ENCODE peak calls at places on chromosome 13, in nine cellular contexts. M is naive thymus-derived CD4-positive, alpha-beta T cell; Q is kidney; V is A549; C is tibial artery; D is HCT116; S is CD4-positive, alpha-beta T cell; T is cardiac muscle cell; G is aorta. H is an unnamed sample.

GRCh38 chr13:59829690-59830089 is 334.0 kb downstream of the DIAPH3 start:
- DNase-seq in D (no peak), M (no peak), G (no peak), T (no peak), Q (no peak), S (no peak), C (no peak), V (no peak), H (no peak)

GRCh38 chr13:46595136-46595917 is 42.4 kb downstream of the LRCH1 start:
- DNase-seq in M (no peak), D (no peak), C (no peak), S (no peak), V (no peak), T (peak; percentile 40), G (no peak), Q (no peak), H (no peak)

GRCh38 chr13:21008026-21008425 is 53.4 kb downstream of the LATS2 start:
- DNase-seq in Q (no peak), C (peak; percentile 61), M (no peak), D (no peak), V (no peak), G (no peak), T (no peak), S (no peak), H (no peak)

GRCh38 chr13:108121406-108121805 is 93.9 kb downstream of the LIG4 start:
- DNase-seq in V (no peak), M (no peak), D (no peak), T (no peak), Q (no peak), C (no peak), G (no peak), S (no peak), H (no peak)

GRCh38 chr13:42708391-42708790 is 73.0 kb upstream of the FAM216B start:
- DNase-seq in M (no peak), T (no peak), V (no peak), Q (no peak), S (no peak), D (no peak), C (no peak), G (no peak), H (no peak)

GRCh38 chr13:40485611-40486517 is 180.6 kb downstream of the FOXO1 start:
- DNase-seq in V (no peak), Q (no peak), C (no peak), G (no peak), S (peak; percentile 70), D (no peak), T (no peak), M (peak; percentile 45), H (no peak)

GRCh38 chr13:78736142-78736541 is 77.2 kb upstream of the OBI1 start:
- DNase-seq in S (no peak), Q (no peak), G (no peak), M (no peak), D (no peak), V (no peak), C (no peak), T (peak; percentile 17), H (no peak)

GRCh38 chr13:82358284-82358683 is 1524.0 kb downstream of the SLITRK1 start:
- DNase-seq in S (no peak), D (no peak), M (no peak), V (no peak), T (no peak), G (no peak), C (no peak), Q (no peak), H (no peak)

GRCh38 chr13:25252770-25253169 is 34.5 kb downstream of the MTMR6 start:
- DNase-seq in V (no peak), D (no peak), S (no peak), G (no peak), Q (no peak), M (no peak), C (no peak), T (no peak), H (no peak)

GRCh38 chr13:83816081-83816480 is 66.2 kb downstream of the SLITRK1 start:
- DNase-seq in T (no peak), Q (no peak), D (no peak), G (no peak), V (no peak), S (no peak), C (no peak), M (no peak), H (no peak)

GRCh38 chr13:76927955-76928354 is 20.4 kb upstream of the ACOD1 start:
- DNase-seq in V (no peak), S (no peak), M (no peak), D (no peak), C (no peak), G (no peak), T (no peak), Q (no peak), H (no peak)

GRCh38 chr13:41511827-41512226 is 54.5 kb downstream of the RGCC start:
- DNase-seq in V (no peak), T (no peak), S (no peak), G (no peak), C (no peak), D (no peak), M (no peak), Q (no peak), H (no peak)

GRCh38 chr13:35994131-35994966 is 136.8 kb downstream of the DCLK1 start:
- DNase-seq in D (no peak), Q (no peak), C (peak; percentile 86), T (peak; percentile 97), V (no peak), S (no peak), M (no peak), G (peak; percentile 84), H (no peak)

GRCh38 chr13:111325941-111326620 is 5.6 kb downstream of the TEX29 start:
- DNase-seq in T (no peak), Q (peak; percentile 57), S (no peak), C (peak; percentile 38), D (no peak), G (no peak), V (no peak), M (no peak), H (no peak)

GRCh38 chr13:46553521-46553885 is 533 bp downstream of the LRCH1 start:
- DNase-seq in M (no peak), D (no peak), V (no peak), Q (peak; percentile 84), C (peak; percentile 68), T (no peak), G (no peak), S (no peak), H (peak; percentile 45)

GRCh38 chr13:110250258-110250891 is 56.6 kb downstream of the COL4A1 start:
- DNase-seq in G (no peak), S (no peak), D (no peak), V (no peak), C (peak; percentile 96), T (peak; percentile 82), Q (peak; percentile 90), M (no peak), H (no peak)
- H3K27ac ChIP-seq in G (peak overlapping the region; percentile 99), S (no peak overlapping the region), D (no peak overlapping the region), V (no peak overlapping the region), C (peak overlapping the region; percentile 91), T (no peak overlapping the region), Q (peak overlapping the region; percentile 79), M (no peak overlapping the region), H (no peak overlapping the region)

DNA sequence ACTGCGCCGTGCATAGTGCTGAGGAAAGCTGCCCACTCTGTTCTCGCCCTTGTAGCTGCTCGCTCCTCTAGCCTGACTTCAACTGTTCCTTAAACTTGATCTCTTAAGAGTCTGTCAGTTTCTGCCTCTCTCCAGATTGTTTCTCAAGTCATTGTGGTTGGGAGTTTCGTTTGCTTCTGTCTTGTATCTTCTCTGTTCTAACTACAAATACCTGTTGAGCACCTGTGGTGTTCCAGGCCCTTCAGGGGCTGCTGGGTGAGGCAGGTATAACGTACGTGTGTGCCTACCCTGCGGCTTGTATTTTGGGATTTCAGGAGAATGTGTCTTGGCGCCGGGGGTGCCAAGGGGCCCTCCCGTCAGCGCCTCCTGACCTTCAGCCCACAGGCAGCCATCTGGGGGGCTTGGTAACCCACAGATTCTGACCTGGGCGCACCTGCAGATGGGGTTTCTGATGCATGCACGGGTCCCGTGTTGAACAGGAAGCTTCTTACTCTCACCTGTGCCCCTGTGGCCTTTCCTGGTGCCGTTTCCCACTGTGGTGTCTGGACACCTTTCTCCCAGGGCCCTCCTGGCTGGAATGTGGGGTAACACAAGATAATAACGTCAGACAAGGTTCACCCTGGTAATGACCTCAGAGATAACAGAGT is 17.2 kb upstream of the DCUN1D2 start:
- DNase-seq in G (no peak), M (no peak), D (no peak), S (no peak), V (no peak), Q (no peak), C (no peak), T (no peak), H (no peak)
- H3K27ac ChIP-seq in G (no peak overlapping the region), M (no peak overlapping the region), D (no peak overlapping the region), S (no peak overlapping the region), V (no peak overlapping the region), Q (no peak overlapping the region), C (no peak overlapping the region), T (no peak overlapping the region), H (no peak overlapping the region)

GRCh38 chr13:33454844-33455256 is 169.3 kb upstream of the STARD13 start:
- DNase-seq in M (no peak), D (no peak), T (peak; percentile 27), Q (no peak), V (no peak), G (no peak), C (no peak), S (no peak), H (no peak)
- H3K27ac ChIP-seq in M (no peak overlapping the region), D (no peak overlapping the region), T (no peak overlapping the region), Q (no peak overlapping the region), V (no peak overlapping the region), G (peak overlapping the region; percentile 83), C (peak overlapping the region; percentile 46), S (no peak overlapping the region), H (no peak overlapping the region)

GRCh38 chr13:28718538-28719226 is at the start of gene SLC46A3:
- DNase-seq in C (peak; percentile 100), D (peak; percentile 92), G (peak; percentile 100), T (peak; percentile 99), V (peak; percentile 86), Q (peak; percentile 99), S (peak; percentile 95), M (peak; percentile 95), H (peak; percentile 96)

GRCh38 chr13:28719227-28719562 is 425 bp upstream of the SLC46A3 start:
- DNase-seq in Q (no peak), D (no peak), T (no peak), M (no peak), V (no peak), S (no peak), C (no peak), G (no peak), H (no peak)

GRCh38 chr13:28717170-28717569 is 1.6 kb downstream of the SLC46A3 start:
- DNase-seq in D (no peak), Q (no peak), T (no peak), M (no peak), S (no peak), G (no peak), C (no peak), V (no peak), H (no peak)

GRCh38 chr13:28718186-28718537 is 608 bp downstream of the SLC46A3 start:
- DNase-seq in V (no peak), T (peak; percentile 45), M (no peak), C (no peak), Q (no peak), S (no peak), D (no peak), G (no peak), H (no peak)

DNA sequence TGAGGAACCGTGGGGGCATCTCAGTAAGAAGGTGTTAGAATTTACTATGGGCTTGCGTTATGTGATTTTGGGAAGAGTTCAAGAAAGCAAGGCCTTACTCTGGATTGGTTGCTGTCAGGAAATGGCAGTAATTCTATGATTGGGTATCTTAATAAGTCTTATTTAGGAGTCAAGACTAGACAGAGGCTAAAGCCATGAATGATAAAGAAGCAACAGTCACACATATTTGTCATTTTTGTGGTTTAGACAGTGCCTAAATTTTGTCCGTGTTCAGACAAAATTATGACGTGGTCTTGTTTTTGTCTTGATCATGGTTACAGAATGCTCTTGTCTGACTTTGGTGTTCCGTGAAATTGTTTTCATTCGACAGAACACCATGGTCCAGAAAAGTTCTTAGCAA is 886 bp upstream of the SLC46A3 start:
- DNase-seq in T (peak; percentile 83), M (no peak), G (no peak), C (no peak), S (no peak), Q (no peak), V (no peak), D (no peak), H (no peak)
- H3K27ac ChIP-seq in T (no peak overlapping the region), M (peak overlapping the region; percentile 78), G (no peak overlapping the region), C (peak overlapping the region; percentile 96), S (no peak overlapping the region), Q (no peak overlapping the region), V (no peak overlapping the region), D (no peak overlapping the region), H (peak overlapping the region; percentile 91)